ENCODE peak calls at places on chromosomes 12 and 14, in seven cellular contexts. One of them, this sample, is unnamed. For H3K27me3, the result is how much of the 10 kb centered on the place peaks cover.

GRCh38 chr12:6229823-6230222 is 29.6 kb downstream of the CD9 start:
- DNase-seq in stomach: no peak
- DNase-seq in GM06990: no peak
- DNase-seq in ovary: peak
- DNase-seq in heart right ventricle: peak
- DNase-seq in AG04450: peak
- DNase-seq in uterus: peak
- DNase-seq in this sample: peak

GRCh38 chr14:98961191-98961590 is 310.8 kb downstream of the BCL11B start:
- DNase-seq in uterus: no peak
- DNase-seq in GM06990: no peak
- DNase-seq in stomach: no peak
- DNase-seq in ovary: no peak
- DNase-seq in AG04450: no peak
- DNase-seq in heart right ventricle: no peak
- DNase-seq in this sample: no peak

GRCh38 chr12:109016016-109016415 is 4.9 kb downstream of the SVOP start:
- DNase-seq in heart right ventricle: no peak
- DNase-seq in ovary: no peak
- DNase-seq in stomach: no peak
- DNase-seq in uterus: no peak
- DNase-seq in GM06990: no peak
- DNase-seq in AG04450: no peak
- DNase-seq in this sample: no peak

GRCh38 chr12:5458229-5459050 is 26.5 kb downstream of the NTF3 start:
- DNase-seq in stomach: no peak
- DNase-seq in uterus: no peak
- DNase-seq in heart right ventricle: no peak
- DNase-seq in GM06990: no peak
- DNase-seq in AG04450: no peak
- DNase-seq in ovary: no peak
- DNase-seq in this sample: no peak

GRCh38 chr14:92503756-92504491 is 9.7 kb upstream of the RIN3 start:
- DNase-seq in uterus: no peak
- DNase-seq in GM06990: no peak
- DNase-seq in stomach: no peak
- DNase-seq in heart right ventricle: no peak
- DNase-seq in ovary: no peak
- DNase-seq in AG04450: no peak
- DNase-seq in this sample: no peak

GRCh38 chr12:7834701-7835100 is 38.0 kb downstream of the SLC2A14 start:
- DNase-seq in ovary: no peak
- DNase-seq in heart right ventricle: no peak
- DNase-seq in GM06990: no peak
- DNase-seq in stomach: no peak
- DNase-seq in uterus: no peak
- DNase-seq in AG04450: no peak
- DNase-seq in this sample: no peak

GRCh38 chr12:72574138-72574537 is 302.0 kb downstream of the TRHDE start:
- DNase-seq in GM06990: no peak
- DNase-seq in stomach: no peak
- DNase-seq in uterus: no peak
- DNase-seq in AG04450: no peak
- DNase-seq in heart right ventricle: no peak
- DNase-seq in ovary: no peak
- DNase-seq in this sample: no peak

GRCh38 chr12:18224745-18225144 is 36.6 kb upstream of the PIK3C2G start:
- DNase-seq in stomach: no peak
- DNase-seq in GM06990: no peak
- DNase-seq in heart right ventricle: no peak
- DNase-seq in uterus: no peak
- DNase-seq in ovary: no peak
- DNase-seq in AG04450: no peak
- DNase-seq in this sample: no peak

GRCh38 chr12:79067977-79068376 is 203.4 kb downstream of the SYT1 start:
- DNase-seq in heart right ventricle: no peak
- DNase-seq in ovary: no peak
- DNase-seq in GM06990: no peak
- DNase-seq in uterus: no peak
- DNase-seq in AG04450: no peak
- DNase-seq in stomach: no peak
- DNase-seq in this sample: no peak

GRCh38 chr12:32264995-32265394 is 134.4 kb upstream of the FGD4 start:
- DNase-seq in ovary: no peak
- DNase-seq in uterus: no peak
- DNase-seq in stomach: no peak
- DNase-seq in AG04450: no peak
- DNase-seq in GM06990: peak
- DNase-seq in heart right ventricle: no peak
- DNase-seq in this sample: no peak

GRCh38 chr12:121802485-121802842 is 1.3 kb upstream of the SETD1B start:
- DNase-seq in uterus: no peak
- DNase-seq in heart right ventricle: no peak
- DNase-seq in GM06990: no peak
- DNase-seq in ovary: no peak
- DNase-seq in stomach: no peak
- DNase-seq in AG04450: no peak
- DNase-seq in this sample: no peak

GRCh38 chr12:63129927-63130326 is 21.1 kb downstream of the AVPR1A start:
- DNase-seq in AG04450: no peak
- DNase-seq in stomach: no peak
- DNase-seq in GM06990: no peak
- DNase-seq in ovary: no peak
- DNase-seq in uterus: no peak
- DNase-seq in heart right ventricle: no peak
- DNase-seq in this sample: no peak

GRCh38 chr12:49059385-49060232 is 985 bp downstream of the KMT2D start:
- DNase-seq in uterus: no peak
- DNase-seq in heart right ventricle: no peak
- DNase-seq in GM06990: peak
- DNase-seq in AG04450: no peak
- DNase-seq in ovary: peak
- DNase-seq in stomach: no peak
- DNase-seq in this sample: peak

GRCh38 chr12:121990692-121991603 is 30.7 kb upstream of the BCL7A start:
- DNase-seq in GM06990: peak
- DNase-seq in ovary: no peak
- DNase-seq in uterus: no peak
- DNase-seq in stomach: no peak
- DNase-seq in heart right ventricle: no peak
- DNase-seq in AG04450: no peak
- DNase-seq in this sample: no peak

DNA sequence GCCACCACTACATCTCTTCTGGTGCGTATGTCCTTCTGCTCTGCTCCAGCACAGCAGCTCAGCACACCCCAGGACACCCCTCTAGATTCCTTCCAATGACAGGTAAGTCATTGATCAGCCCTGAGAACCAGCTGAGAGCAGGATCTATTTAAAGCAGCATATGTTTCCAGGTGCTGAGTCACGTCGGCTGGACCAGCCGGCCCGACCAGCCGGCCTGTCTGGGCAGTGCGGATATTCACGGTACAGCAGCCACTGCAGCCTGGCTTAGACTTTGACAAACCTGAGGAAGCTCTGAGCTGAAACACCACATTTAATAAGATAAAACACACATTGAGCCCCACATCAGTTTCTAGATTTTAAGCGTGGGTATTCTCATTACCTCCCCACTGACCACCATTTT is 31.8 kb upstream of the RPH3A start:
- DNase-seq in heart right ventricle: no peak
- DNase-seq in AG04450: no peak
- DNase-seq in stomach: no peak
- DNase-seq in uterus: no peak
- DNase-seq in ovary: no peak
- DNase-seq in GM06990: no peak
- DNase-seq in this sample: no peak
- H3K27me3 ChIP-seq in heart right ventricle: under half
- H3K27me3 ChIP-seq in AG04450: under half
- H3K27me3 ChIP-seq in stomach: under half
- H3K27me3 ChIP-seq in uterus: under half
- H3K27me3 ChIP-seq in ovary: under half
- H3K27me3 ChIP-seq in GM06990: under half
- H3K27me3 ChIP-seq in this sample: under half

DNA sequence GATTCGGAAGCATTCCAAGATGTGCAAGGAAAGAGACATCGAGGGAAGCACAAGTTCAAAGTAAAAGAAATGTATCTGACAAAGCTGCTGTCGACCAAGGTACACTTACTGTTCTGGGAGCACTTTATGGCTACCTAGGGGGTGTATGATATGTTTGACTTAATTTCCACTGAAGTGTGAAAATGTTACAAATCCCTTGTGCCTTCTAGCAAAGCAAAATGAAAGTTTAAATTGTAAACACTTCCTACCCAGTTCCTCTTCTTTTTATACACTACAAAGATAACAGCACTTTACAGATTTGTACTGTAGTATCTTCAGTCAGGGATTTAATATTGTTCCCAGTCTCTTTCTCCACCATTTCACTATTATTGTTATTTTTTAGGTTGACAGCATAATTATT is 148.9 kb downstream of the PLXNC1 start:
- DNase-seq in stomach: no peak
- DNase-seq in AG04450: no peak
- DNase-seq in ovary: no peak
- DNase-seq in uterus: no peak
- DNase-seq in heart right ventricle: no peak
- DNase-seq in GM06990: no peak
- DNase-seq in this sample: no peak
- H3K27me3 ChIP-seq in stomach: under half
- H3K27me3 ChIP-seq in AG04450: under half
- H3K27me3 ChIP-seq in ovary: under half
- H3K27me3 ChIP-seq in uterus: under half
- H3K27me3 ChIP-seq in heart right ventricle: under half
- H3K27me3 ChIP-seq in GM06990: under half
- H3K27me3 ChIP-seq in this sample: under half

GRCh38 chr12:119594772-119595445 is 1.3 kb downstream of the TMEM233 start:
- DNase-seq in heart right ventricle: peak
- DNase-seq in uterus: no peak
- DNase-seq in AG04450: no peak
- DNase-seq in ovary: peak
- DNase-seq in GM06990: no peak
- DNase-seq in stomach: no peak
- DNase-seq in this sample: peak
- H3K27me3 ChIP-seq in heart right ventricle: half or more
- H3K27me3 ChIP-seq in uterus: under half
- H3K27me3 ChIP-seq in AG04450: under half
- H3K27me3 ChIP-seq in ovary: under half
- H3K27me3 ChIP-seq in GM06990: under half
- H3K27me3 ChIP-seq in stomach: half or more
- H3K27me3 ChIP-seq in this sample: under half

GRCh38 chr14:63710497-63710896 is 17.4 kb downstream of the SGPP1 start:
- DNase-seq in ovary: no peak
- DNase-seq in uterus: no peak
- DNase-seq in heart right ventricle: no peak
- DNase-seq in AG04450: no peak
- DNase-seq in stomach: no peak
- DNase-seq in GM06990: no peak
- DNase-seq in this sample: no peak

GRCh38 chr14:63701614-63702291 is 26.1 kb downstream of the SGPP1 start:
- DNase-seq in ovary: no peak
- DNase-seq in uterus: no peak
- DNase-seq in GM06990: no peak
- DNase-seq in heart right ventricle: no peak
- DNase-seq in AG04450: no peak
- DNase-seq in stomach: no peak
- DNase-seq in this sample: no peak

GRCh38 chr14:63707216-63707615 is 20.6 kb downstream of the SGPP1 start:
- DNase-seq in stomach: no peak
- DNase-seq in ovary: no peak
- DNase-seq in uterus: no peak
- DNase-seq in heart right ventricle: no peak
- DNase-seq in GM06990: no peak
- DNase-seq in AG04450: no peak
- DNase-seq in this sample: no peak

GRCh38 chr14:63705561-63706070 is 22.2 kb downstream of the SGPP1 start:
- DNase-seq in heart right ventricle: no peak
- DNase-seq in ovary: no peak
- DNase-seq in stomach: no peak
- DNase-seq in AG04450: no peak
- DNase-seq in GM06990: peak
- DNase-seq in uterus: no peak
- DNase-seq in this sample: no peak
- H3K27me3 ChIP-seq in heart right ventricle: under half
- H3K27me3 ChIP-seq in ovary: under half
- H3K27me3 ChIP-seq in stomach: under half
- H3K27me3 ChIP-seq in AG04450: under half
- H3K27me3 ChIP-seq in GM06990: under half
- H3K27me3 ChIP-seq in uterus: under half
- H3K27me3 ChIP-seq in this sample: under half

DNA sequence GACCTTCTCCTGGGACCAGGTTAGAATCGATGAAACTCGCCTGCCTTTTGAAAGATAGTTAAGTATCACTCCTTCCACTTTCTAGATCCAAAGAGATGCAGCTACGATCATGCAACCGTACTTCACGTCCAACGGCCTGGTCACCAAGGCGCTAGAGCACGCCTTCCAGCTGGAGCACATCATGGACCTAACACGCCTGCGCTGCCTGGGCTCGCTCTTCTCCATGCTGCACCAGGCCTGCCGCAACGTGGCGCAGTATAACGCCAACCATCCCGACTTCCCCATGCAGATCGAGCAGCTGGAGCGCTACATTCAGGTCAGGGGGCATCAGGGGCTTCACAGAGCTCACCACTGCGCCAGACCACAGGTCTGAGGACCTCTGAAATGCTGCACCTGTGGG is 51.4 kb downstream of the DYNC1H1 start:
- DNase-seq in ovary: no peak
- DNase-seq in GM06990: no peak
- DNase-seq in heart right ventricle: no peak
- DNase-seq in stomach: no peak
- DNase-seq in uterus: no peak
- DNase-seq in AG04450: no peak
- DNase-seq in this sample: no peak
- H3K27me3 ChIP-seq in ovary: under half
- H3K27me3 ChIP-seq in GM06990: under half
- H3K27me3 ChIP-seq in heart right ventricle: under half
- H3K27me3 ChIP-seq in stomach: under half
- H3K27me3 ChIP-seq in uterus: under half
- H3K27me3 ChIP-seq in AG04450: under half
- H3K27me3 ChIP-seq in this sample: under half

DNA sequence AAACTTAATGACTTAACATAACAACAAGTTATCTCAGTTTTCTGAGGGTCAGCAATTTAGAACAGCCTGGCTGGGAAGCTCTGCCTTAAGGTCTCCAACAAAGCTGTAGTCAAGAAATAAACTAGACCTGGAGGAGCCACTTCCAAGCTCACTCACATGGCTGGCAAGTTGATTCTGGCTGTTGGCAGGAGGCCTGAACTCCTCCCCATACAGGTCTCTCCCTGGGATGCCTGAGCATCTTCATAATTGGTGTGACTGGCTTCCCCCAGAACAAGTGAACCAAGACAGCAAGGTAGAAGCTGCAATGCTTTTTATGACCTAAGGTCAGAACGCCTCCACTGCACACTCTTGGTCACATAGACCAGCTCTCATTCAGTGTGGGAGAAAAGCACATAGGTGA is 128.3 kb downstream of the SAMD4A start:
- DNase-seq in heart right ventricle: no peak
- DNase-seq in GM06990: no peak
- DNase-seq in ovary: no peak
- DNase-seq in AG04450: no peak
- DNase-seq in uterus: no peak
- DNase-seq in stomach: no peak
- DNase-seq in this sample: peak
- H3K27me3 ChIP-seq in heart right ventricle: under half
- H3K27me3 ChIP-seq in GM06990: under half
- H3K27me3 ChIP-seq in ovary: under half
- H3K27me3 ChIP-seq in AG04450: under half
- H3K27me3 ChIP-seq in uterus: under half
- H3K27me3 ChIP-seq in stomach: under half
- H3K27me3 ChIP-seq in this sample: under half